ENCODE peak calls at places on chromosomes 4 and X, in four cellular contexts. S is HTR-8/SVneo; T is activated naive CD8-positive, alpha-beta T cell treated with anti-CD3 and anti-CD28 coated beads, Interleukin-2, amount 50 U/mL, for 24 hours; V is AG10803. A is an unnamed sample.

GRCh38 chr4:70197842-70198241 is 2.3 kb downstream of the ODAM start:
- DNase-seq in S (no peak), T (no peak), V (no peak), A (no peak)

GRCh38 chr4:5895287-5895686 is 2.4 kb upstream of the CRMP1 start:
- DNase-seq in S (no peak), T (no peak), V (no peak), A (no peak)

GRCh38 chr4:117010695-117011094 is 74.7 kb downstream of the TRAM1L1 start:
- DNase-seq in S (no peak), T (no peak), V (no peak), A (no peak)

GRCh38 chrX:119726900-119727555 is 31.4 kb upstream of the SOWAHD start:
- DNase-seq in S (no peak), T (no peak), V (peak), A (no peak)

GRCh38 chr4:152304220-152304619 is 231.7 kb downstream of the FBXW7 start:
- DNase-seq in S (no peak), T (no peak), V (peak), A (no peak)

GRCh38 chr4:19523964-19524363 is 727.7 kb upstream of the SLIT2 start:
- DNase-seq in S (no peak), T (no peak), V (no peak), A (no peak)

GRCh38 chr4:8916251-8916913 is 44.7 kb upstream of the HMX1 start:
- DNase-seq in S (no peak), T (no peak), V (no peak), A (no peak)

GRCh38 chrX:74242050-74242449 is 61.9 kb upstream of the ZCCHC13 start:
- DNase-seq in S (peak), T (no peak), V (peak), A (no peak)

GRCh38 chrX:27571164-27571563 is 19.0 kb upstream of the DCAF8L2 start:
- DNase-seq in S (no peak), T (no peak), V (no peak), A (no peak)

GRCh38 chrX:26262121-26262523 is 46.2 kb downstream of the MAGEB5 start:
- DNase-seq in S (peak), T (no peak), V (no peak), A (no peak)

GRCh38 chrX:68944211-68944610 is 115.4 kb downstream of the EFNB1 start:
- DNase-seq in S (no peak), T (no peak), V (no peak), A (no peak)

GRCh38 chrX:130626521-130626920 is 224.7 kb downstream of the RBMX2 start:
- DNase-seq in S (no peak), T (no peak), V (peak), A (no peak)

GRCh38 chr4:145496292-145496691 is 14.6 kb downstream of the SMAD1 start:
- DNase-seq in S (no peak), T (no peak), V (no peak), A (no peak)

A was measured in HCT116.